ENCODE peak calls at places on chromosomes 4 and X, in seven cellular contexts. G, Q, Z, N, H, Y and D are unnamed samples.

GRCh38 chr4:156505341-156505955 is 466.2 kb downstream of the PDGFC start:
- DNase-seq in G (no peak), Q (no peak), Z (no peak), N (no peak), H (no peak), Y (peak), D (peak)

GRCh38 chr4:73726000-73726399 is 14.4 kb upstream of the CXCL8 start:
- DNase-seq in G (peak), Q (no peak), Z (no peak), N (no peak), H (no peak), Y (peak), D (peak)

GRCh38 chr4:40333921-40334352 is 1.2 kb upstream of the CHRNA9 start:
- DNase-seq in G (peak), Q (no peak), Z (no peak), N (no peak), H (no peak), Y (peak), D (peak)

GRCh38 chr4:8366601-8367000 is 73.9 kb downstream of the ACOX3 start:
- DNase-seq in G (no peak), Q (no peak), Z (peak), N (no peak), H (no peak), Y (no peak), D (no peak)

GRCh38 chr4:98626350-98626749 is 32.1 kb downstream of the TSPAN5 start:
- DNase-seq in G (peak), Q (no peak), Z (peak), N (no peak), H (no peak), Y (peak), D (peak)

GRCh38 chrX:15834827-15835595 is 19.6 kb downstream of the AP1S2 start:
- DNase-seq in G (no peak), Q (no peak), Z (no peak), N (no peak), H (no peak), Y (peak), D (peak)

GRCh38 chrX:72208126-72208525 is 26.6 kb downstream of the PIN4 start:
- DNase-seq in G (peak), Q (no peak), Z (no peak), N (no peak), H (no peak), Y (peak), D (no peak)

GRCh38 chr4:42671431-42672194 is 14.7 kb upstream of the ATP8A1 start:
- DNase-seq in G (no peak), Q (peak), Z (no peak), N (no peak), H (no peak), Y (no peak), D (no peak)

GRCh38 chrX:69015156-69015555 is 150.1 kb downstream of the PJA1 start:
- DNase-seq in G (no peak), Q (no peak), Z (no peak), N (no peak), H (no peak), Y (no peak), D (no peak)

GRCh38 chr4:138192113-138192512 is 50.0 kb downstream of the SLC7A11 start:
- DNase-seq in G (peak), Q (no peak), Z (no peak), N (no peak), H (no peak), Y (peak), D (peak)

GRCh38 chr4:81571105-81571504 is 99.4 kb upstream of the RASGEF1B start:
- DNase-seq in G (no peak), Q (no peak), Z (no peak), N (no peak), H (no peak), Y (no peak), D (no peak)

GRCh38 chrX:69137371-69137881 is 27.8 kb downstream of the PJA1 start:
- DNase-seq in G (peak), Q (no peak), Z (peak), N (no peak), H (peak), Y (peak), D (peak)

GRCh38 chr4:148542922-148543623 is 100.9 kb upstream of the NR3C2 start:
- DNase-seq in G (no peak), Q (no peak), Z (no peak), N (no peak), H (no peak), Y (peak), D (peak)

GRCh38 chr4:172188248-172188976 is 375.2 kb downstream of the GALNTL6 start:
- DNase-seq in G (no peak), Q (no peak), Z (no peak), N (no peak), H (no peak), Y (no peak), D (no peak)

GRCh38 chrX:131783555-131784338 is 239.4 kb upstream of the STK26 start:
- DNase-seq in G (no peak), Q (no peak), Z (peak), N (peak), H (no peak), Y (peak), D (peak)

GRCh38 chr4:159366966-159367365 is 264.1 kb downstream of the RAPGEF2 start:
- DNase-seq in G (no peak), Q (no peak), Z (peak), N (no peak), H (no peak), Y (peak), D (peak)